ENCODE peak calls at places on chromosomes 3 and 15, in eight cellular contexts. O, Q, L, U, R, C, T and N are unnamed samples.
A peak's percentile ranks its signal among the peaks of the same experiment; 100 is the strongest.

GRCh38 chr3:136804813-136805212 is 14.1 kb upstream of the SLC35G2 start:
- DNase-seq in Q (no peak), T (no peak), U (no peak), C (no peak), O (no peak), L (no peak), R (no peak), N (no peak)

GRCh38 chr15:47812436-47813109 is 95.3 kb downstream of the SEMA6D start:
- DNase-seq in R (no peak), O (no peak), Q (peak; percentile 52), T (no peak), U (no peak), L (peak; percentile 74), C (peak; percentile 18), N (no peak)

GRCh38 chr3:130956721-130957120 is 62.8 kb downstream of the ATP2C1 start:
- DNase-seq in C (no peak), O (no peak), Q (no peak), R (no peak), T (no peak), U (no peak), L (no peak), N (no peak)

GRCh38 chr3:136495213-136495612 is 245.1 kb downstream of the PCCB start:
- DNase-seq in O (no peak), U (no peak), T (no peak), L (no peak), C (no peak), Q (no peak), R (no peak), N (no peak)

GRCh38 chr3:172355836-172356235 is 92.4 kb downstream of the GHSR start:
- DNase-seq in T (no peak), U (no peak), C (peak; percentile 94), R (no peak), L (peak; percentile 28), O (no peak), Q (peak; percentile 89), N (no peak)

GRCh38 chr3:70431906-70432305 is 119.5 kb upstream of the MDFIC2 start:
- DNase-seq in R (no peak), T (no peak), L (no peak), C (peak; percentile 43), U (no peak), Q (peak; percentile 4), O (no peak), N (no peak)

GRCh38 chr3:151087648-151088047 is 2.2 kb downstream of the MED12L start:
- DNase-seq in Q (no peak), R (no peak), T (no peak), O (no peak), C (no peak), U (no peak), L (no peak), N (no peak)

GRCh38 chr3:4717363-4717740 is 224.2 kb downstream of the ITPR1 start:
- DNase-seq in L (no peak), Q (no peak), U (no peak), T (no peak), R (no peak), C (no peak), O (no peak), N (no peak)

GRCh38 chr15:55786341-55786740 is 43.4 kb upstream of the PRTG start:
- DNase-seq in R (no peak), O (no peak), L (no peak), U (peak; percentile 61), Q (no peak), C (no peak), T (no peak), N (no peak)

GRCh38 chr15:39583586-39584265 is 2.8 kb downstream of the THBS1 start:
- DNase-seq in O (no peak), Q (no peak), R (no peak), U (peak; percentile 57), C (peak; percentile 61), L (peak; percentile 33), T (no peak), N (no peak)

GRCh38 chr3:166444756-166445155 is 607.5 kb upstream of the BCHE start:
- DNase-seq in L (no peak), T (no peak), Q (no peak), R (no peak), O (no peak), U (no peak), C (no peak), N (no peak)

GRCh38 chr15:41894791-41895463 is 1.1 kb upstream of the SPTBN5 start:
- DNase-seq in L (peak; percentile 13), C (peak; percentile 68), O (peak; percentile 96), U (no peak), Q (peak; percentile 71), R (peak; percentile 92), T (no peak), N (no peak)

DNA sequence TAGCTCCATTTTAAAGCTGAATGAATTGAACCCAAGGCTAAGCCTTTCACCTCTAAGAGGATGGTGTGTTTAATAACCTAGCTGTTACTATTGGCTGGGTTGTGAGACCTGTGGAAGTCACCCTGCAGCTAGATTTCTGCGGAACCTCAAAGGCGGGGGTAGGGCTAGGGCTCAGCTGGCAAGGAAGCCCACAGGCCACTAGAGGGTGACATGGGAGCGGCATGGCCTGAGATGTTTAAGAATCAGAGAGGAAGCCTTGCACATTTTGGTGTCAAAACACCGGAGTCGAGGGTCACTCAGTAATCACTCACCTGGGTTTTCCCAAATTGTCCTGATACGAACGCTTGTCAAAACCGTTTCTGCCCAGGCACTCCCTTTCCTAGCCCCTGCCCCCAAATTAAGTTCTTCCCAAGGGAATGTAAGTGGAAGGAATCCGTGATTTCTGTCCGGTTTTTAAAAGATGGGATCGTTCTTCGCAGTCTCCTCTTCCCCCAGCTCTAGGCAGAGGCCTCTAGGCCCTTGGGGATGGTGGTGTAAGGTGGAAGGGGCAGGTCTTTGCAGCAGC is 3.8 kb upstream of the ACAD9 start:
- DNase-seq in Q (no peak), O (no peak), T (peak; percentile 67), C (peak; percentile 12), L (peak; percentile 27), R (peak; percentile 44), U (peak; percentile 78), N (no peak)
- TF ChIP-seq CTCF in Q (peak; percentile 39), O (no peak), T (peak; percentile 29), C (peak; percentile 21), L (peak; percentile 31), R (peak; percentile 25), U (peak; percentile 71), N (peak; percentile 72)

DNA sequence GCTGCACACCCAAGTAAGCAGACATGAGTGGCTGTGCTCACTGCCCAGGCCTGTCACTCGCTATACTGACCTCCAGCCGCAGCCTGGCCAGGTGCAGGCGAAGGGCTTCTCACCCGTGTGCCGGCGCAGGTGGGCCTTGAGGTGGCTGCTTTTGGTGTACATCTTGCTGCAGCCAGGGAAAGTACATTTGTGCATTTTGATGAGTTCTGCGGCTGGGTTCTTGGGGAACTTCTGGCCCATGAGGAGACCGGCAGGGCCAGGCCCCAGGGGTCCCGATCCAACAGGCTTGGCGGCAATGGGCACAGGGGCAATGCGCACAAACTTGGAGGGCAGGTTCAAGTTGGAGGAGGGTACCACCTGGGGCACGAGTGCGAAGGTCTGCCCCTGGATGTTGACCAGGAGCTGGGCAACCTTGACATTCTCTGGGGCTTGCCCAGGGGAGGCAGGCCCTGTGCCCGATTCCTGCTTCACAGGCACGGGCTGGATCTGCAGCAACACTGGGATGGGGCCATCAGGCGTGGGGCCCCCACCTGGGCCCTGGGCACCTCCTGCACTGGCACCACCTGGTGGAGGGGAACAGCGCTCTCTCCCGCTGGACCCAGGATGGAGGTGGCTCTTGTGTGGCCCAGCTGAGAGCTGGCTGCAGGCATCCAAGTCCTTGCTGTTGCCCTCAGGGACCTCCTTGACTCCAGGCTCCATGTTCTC is 5.3 kb downstream of the KLF15 start:
- DNase-seq in R (no peak), U (no peak), L (no peak), Q (no peak), T (peak; percentile 9), C (no peak), O (peak; percentile 84), N (no peak)
- TF ChIP-seq CTCF in R (no peak), U (no peak), L (no peak), Q (no peak), T (no peak), C (no peak), O (no peak), N (no peak)

GRCh38 chr15:58770519-58770856 is 614 bp upstream of the MINDY2 start:
- DNase-seq in T (no peak), L (no peak), U (no peak), R (no peak), O (no peak), Q (peak; percentile 94), C (peak; percentile 84), N (no peak)

GRCh38 chr15:58773024-58773423 is 1.9 kb downstream of the MINDY2 start:
- DNase-seq in Q (no peak), L (no peak), O (no peak), C (no peak), T (no peak), R (no peak), U (no peak), N (no peak)

GRCh38 chr15:58775402-58775801 is 4.3 kb downstream of the MINDY2 start:
- DNase-seq in O (no peak), Q (no peak), L (no peak), R (no peak), C (no peak), T (no peak), U (no peak), N (no peak)

GRCh38 chr15:58771621-58772235 is 626 bp downstream of the MINDY2 start:
- DNase-seq in L (peak; percentile 47), T (peak; percentile 69), U (peak; percentile 72), Q (no peak), C (peak; percentile 30), R (peak; percentile 59), O (peak; percentile 89), N (peak; percentile 72)

GRCh38 chr15:58770857-58771620 is at the start of gene MINDY2:
- DNase-seq in Q (peak; percentile 97), U (peak; percentile 100), C (peak; percentile 99), T (peak; percentile 97), O (peak; percentile 99), R (peak; percentile 99), L (peak; percentile 99), N (peak; percentile 99)
- TF ChIP-seq CTCF in Q (no peak), U (peak; percentile 45), C (no peak), T (peak; percentile 32), O (no peak), R (peak; percentile 24), L (peak; percentile 34), N (peak; percentile 58)

GRCh38 chr3:182621435-182622240 is 171.7 kb upstream of the ATP11B start:
- DNase-seq in R (no peak), U (peak; percentile 18), C (no peak), L (no peak), T (no peak), O (no peak), Q (no peak), N (no peak)
- TF ChIP-seq CTCF in R (no peak), U (peak; percentile 61), C (no peak), L (peak; percentile 22), T (no peak), O (no peak), Q (peak; percentile 33), N (peak; percentile 69)

DNA sequence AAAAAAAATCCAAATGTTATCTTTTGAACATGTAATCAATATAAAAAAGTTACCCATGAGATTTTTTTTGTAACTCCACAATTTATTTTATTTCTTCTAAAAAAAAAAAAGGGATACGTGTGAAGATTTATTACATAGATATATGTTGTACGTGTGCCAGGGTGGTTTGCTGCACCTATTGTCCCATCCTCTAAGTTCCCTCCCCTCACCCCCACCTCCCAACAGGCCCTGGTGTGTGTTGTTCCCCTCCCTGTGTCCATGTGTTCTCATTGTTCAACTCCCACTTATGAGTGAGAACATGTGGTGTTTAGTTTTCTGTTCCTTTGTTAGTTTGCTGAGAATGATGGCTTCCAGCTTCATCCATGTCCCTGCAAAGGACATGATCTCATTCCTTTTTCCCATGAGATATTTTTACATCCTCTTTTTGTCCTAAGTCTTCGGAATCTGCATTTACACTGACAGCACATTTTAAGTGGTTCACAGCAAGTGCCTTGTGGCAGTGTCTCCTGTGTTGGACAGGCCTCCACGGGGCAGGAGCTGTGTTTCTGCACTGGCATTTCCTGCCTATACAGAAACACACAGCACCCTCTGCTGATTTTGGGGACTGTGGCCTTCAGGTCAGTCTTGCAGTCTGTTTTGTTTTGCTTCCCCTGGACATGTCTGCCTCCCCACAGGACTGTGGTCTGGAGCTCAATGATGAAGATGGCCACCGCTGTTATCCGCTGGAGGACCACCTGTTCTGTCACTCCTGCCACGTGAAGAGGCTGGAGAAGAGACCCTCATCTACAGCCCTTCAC is 12.8 kb upstream of the SACM1L start:
- DNase-seq in C (no peak), U (no peak), R (no peak), L (no peak), Q (no peak), O (no peak), T (no peak), N (no peak)
- TF ChIP-seq CTCF in C (no peak), U (no peak), R (no peak), L (no peak), Q (no peak), O (no peak), T (no peak), N (no peak)